ENCODE peak calls at places on chromosomes 3 and 15, in seven cellular contexts. J is uterus, T is GM23338, G is cardiac muscle cell, Z is endothelial cell of umbilical vein, X is astrocyte, N is HCT116. L is an unnamed sample.

GRCh38 chr3:129038121-129038855 is 22.3 kb upstream of the GP9 start:
- DNase-seq in N (no peak), J (no peak), X (no peak), G (no peak), T (no peak), Z (no peak), L (no peak)

GRCh38 chr3:10948326-10948725 is 44.2 kb upstream of the SLC6A1 start:
- DNase-seq in X (no peak), J (no peak), T (no peak), G (no peak), Z (no peak), N (no peak), L (no peak)

GRCh38 chr3:16270855-16271254 is 5.8 kb downstream of the OXNAD1 start:
- DNase-seq in N (no peak), X (no peak), T (no peak), J (no peak), G (no peak), Z (no peak), L (no peak)

GRCh38 chr3:70308760-70309159 is 3.7 kb downstream of the MDFIC2 start:
- DNase-seq in J (no peak), G (peak; percentile 36), X (peak; percentile 1), N (no peak), T (peak; percentile 64), Z (peak; percentile 11), L (no peak)

GRCh38 chr3:4950351-4950784 is 28.9 kb upstream of the BHLHE40 start:
- DNase-seq in J (no peak), X (no peak), G (no peak), N (no peak), Z (no peak), T (no peak), L (no peak)

GRCh38 chr15:54803139-54803808 is 393.5 kb downstream of the RSL24D1 start:
- DNase-seq in G (no peak), T (no peak), Z (no peak), N (no peak), J (no peak), X (no peak), L (peak; percentile 35)

GRCh38 chr15:67331676-67332075 is 77.1 kb downstream of the IQCH start:
- DNase-seq in N (no peak), T (no peak), Z (no peak), J (no peak), X (no peak), G (peak; percentile 13), L (no peak)

GRCh38 chr15:58459562-58459961 is 27.8 kb downstream of the LIPC start:
- DNase-seq in T (no peak), G (no peak), Z (no peak), N (no peak), J (no peak), X (no peak), L (no peak)

GRCh38 chr15:34366271-34367043 is 539 bp downstream of the LPCAT4 start:
- DNase-seq in J (peak; percentile 63), Z (peak; percentile 34), G (peak; percentile 90), X (peak; percentile 27), T (peak; percentile 93), N (no peak), L (peak; percentile 78)

GRCh38 chr15:85545757-85546156 is 165.4 kb downstream of the AKAP13 start:
- DNase-seq in G (no peak), N (no peak), Z (no peak), X (no peak), J (no peak), T (no peak), L (no peak)

GRCh38 chr3:57948782-57949242 is 59.4 kb upstream of the FLNB start:
- DNase-seq in N (no peak), G (no peak), Z (no peak), T (peak; percentile 27), J (no peak), X (peak; percentile 62), L (no peak)

GRCh38 chr3:33826206-33826605 is 27.8 kb downstream of the PDCD6IP start:
- DNase-seq in G (no peak), J (no peak), N (no peak), Z (no peak), X (peak; percentile 7), T (no peak), L (no peak)

GRCh38 chr3:136332776-136333175 is 82.6 kb downstream of the PCCB start:
- DNase-seq in T (no peak), G (no peak), J (no peak), Z (no peak), N (no peak), X (peak; percentile 77), L (no peak)

GRCh38 chr15:67133738-67134576 is 68.6 kb downstream of the SMAD3 start:
- DNase-seq in Z (peak; percentile 88), N (no peak), X (peak; percentile 82), J (no peak), G (peak; percentile 44), T (peak; percentile 44), L (no peak)

GRCh38 chr3:87855626-87856025 is 203.2 kb downstream of the CGGBP1 start:
- DNase-seq in T (no peak), G (no peak), Z (peak; percentile 39), X (peak; percentile 14), J (no peak), N (no peak), L (no peak)

GRCh38 chr3:188299068-188299467 is 145.1 kb downstream of the LPP start:
- DNase-seq in T (no peak), N (no peak), J (no peak), X (no peak), Z (no peak), G (no peak), L (no peak)

GRCh38 chr3:57673158-57673557 is 19.7 kb downstream of the DENND6A start:
- DNase-seq in J (no peak), Z (no peak), N (no peak), T (no peak), X (no peak), G (no peak), L (no peak)

GRCh38 chr3:55160241-55160877 is 232.5 kb upstream of the LRTM1 start:
- DNase-seq in N (no peak), J (no peak), Z (no peak), G (no peak), X (peak; percentile 100), T (no peak), L (peak; percentile 87)

DNA sequence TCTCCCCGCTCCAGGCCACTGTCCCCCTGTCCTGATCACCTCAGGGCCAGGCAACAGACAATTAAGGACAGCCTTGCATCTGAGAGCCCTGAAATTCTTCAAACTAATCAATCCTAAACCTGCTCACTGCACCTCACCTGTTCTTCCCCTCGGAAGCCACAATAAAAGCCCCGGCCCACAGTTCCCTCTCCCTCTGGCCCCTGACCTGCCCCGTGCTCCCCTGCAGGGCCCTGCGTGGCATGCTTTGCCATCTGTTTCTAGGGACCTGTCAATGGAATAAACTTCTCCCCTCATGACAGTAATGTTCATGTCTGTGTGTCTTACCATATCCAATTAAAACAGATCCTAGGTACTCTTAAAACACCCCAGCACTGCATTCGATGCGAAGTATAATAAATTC is 58.8 kb downstream of the ABTB1 start:
- DNase-seq in Z (no peak), G (no peak), J (no peak), X (no peak), T (no peak), N (no peak), L (no peak)
- H3K4me1 ChIP-seq in Z (peaks cover 29% of the 10 kb centered on the region), G (peaks cover 14% of the 10 kb centered on the region), J (no peaks in the 10 kb centered on the region), X (peaks cover 30% of the 10 kb centered on the region), T (peaks cover 15% of the 10 kb centered on the region), N (no peaks in the 10 kb centered on the region), L (no peaks in the 10 kb centered on the region)

GRCh38 chr3:169272533-169272932 is 391.0 kb downstream of the MECOM start:
- DNase-seq in J (no peak), N (no peak), Z (no peak), X (no peak), G (no peak), T (no peak), L (no peak)
- H3K4me3 ChIP-seq in J (no peak overlapping the region), N (no peak overlapping the region), Z (no peak overlapping the region), X (no peak overlapping the region), G (no peak overlapping the region), T (no peak overlapping the region), L (no peak overlapping the region)

DNA sequence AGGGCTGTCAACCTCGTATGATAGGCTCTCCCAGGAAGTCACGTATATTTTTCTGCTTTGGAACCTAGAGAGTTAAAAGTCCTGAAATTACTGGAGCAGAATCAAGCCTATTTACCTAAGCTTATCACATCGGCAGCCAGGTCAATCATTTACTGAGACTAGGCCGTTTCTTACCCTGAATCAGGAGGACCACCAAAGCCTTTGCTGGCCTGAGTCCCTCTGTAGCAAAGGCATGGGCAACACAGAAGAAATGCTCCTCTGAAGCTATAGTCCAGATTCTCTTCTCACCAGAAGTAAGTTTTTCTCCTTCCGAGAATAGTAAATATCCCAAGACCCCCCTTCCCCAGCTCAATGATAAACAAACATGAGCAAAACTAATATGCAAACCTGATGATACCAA is 125.9 kb upstream of the PHLDB2 start:
- DNase-seq in Z (no peak), G (no peak), N (no peak), X (no peak), J (no peak), T (no peak), L (no peak)
- H3K4me1 ChIP-seq in Z (peaks cover 22% of the 10 kb centered on the region), G (peaks cover 4% of the 10 kb centered on the region), N (peaks cover 69% of the 10 kb centered on the region), X (peaks cover 48% of the 10 kb centered on the region), J (peaks cover 3% of the 10 kb centered on the region), T (peaks cover 7% of the 10 kb centered on the region), L (peaks cover 67% of the 10 kb centered on the region)

GRCh38 chr3:43766672-43767465 is 76.1 kb downstream of the ABHD5 start:
- DNase-seq in J (no peak), G (no peak), X (peak; percentile 78), N (no peak), T (no peak), Z (peak; percentile 82), L (peak; percentile 85)

GRCh38 chr3:43769471-43770425 is 79.0 kb downstream of the ABHD5 start:
- DNase-seq in Z (peak; percentile 93), J (peak; percentile 93), T (peak; percentile 100), X (peak; percentile 86), N (peak; percentile 94), G (peak; percentile 92), L (peak; percentile 99)

GRCh38 chr3:43770426-43771103 is 79.8 kb downstream of the ABHD5 start:
- DNase-seq in X (peak; percentile 37), J (peak; percentile 37), G (no peak), N (no peak), Z (peak; percentile 79), T (no peak), L (peak; percentile 87)

GRCh38 chr3:43769097-43769470 is 78.3 kb downstream of the ABHD5 start:
- DNase-seq in X (no peak), N (no peak), Z (no peak), J (no peak), G (no peak), T (no peak), L (no peak)

DNA sequence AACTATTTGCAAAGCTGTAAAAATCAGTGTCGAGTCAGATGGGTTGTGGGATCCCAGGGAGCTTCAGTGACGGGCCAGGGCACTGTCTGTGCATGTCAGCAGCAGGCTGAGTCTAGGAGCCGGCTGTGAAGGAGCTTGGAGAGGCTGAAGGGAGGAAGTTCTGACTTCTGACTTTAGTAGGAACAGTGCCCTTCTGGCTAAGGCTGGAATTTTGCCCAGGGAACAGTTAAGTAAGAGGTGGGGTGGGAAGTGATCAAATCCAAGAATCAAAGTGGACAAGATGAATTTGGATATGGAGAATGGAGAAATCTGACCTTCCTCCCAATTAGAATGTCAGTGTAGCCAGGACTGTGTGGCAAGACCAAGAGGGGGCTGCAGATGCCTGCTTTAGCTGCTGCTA is 77.9 kb downstream of the ABHD5 start:
- DNase-seq in N (no peak), J (no peak), G (no peak), X (no peak), Z (peak; percentile 58), T (no peak), L (no peak)
- H3K4me3 ChIP-seq in N (no peak overlapping the region), J (no peak overlapping the region), G (no peak overlapping the region), X (no peak overlapping the region), Z (no peak overlapping the region), T (no peak overlapping the region), L (no peak overlapping the region)

GRCh38 chr3:30665539-30665938 is 59.1 kb downstream of the TGFBR2 start:
- DNase-seq in G (no peak), X (no peak), N (no peak), J (no peak), Z (no peak), T (no peak), L (no peak)
- H3K4me1 ChIP-seq in G (peaks cover 29% of the 10 kb centered on the region), X (peaks cover 19% of the 10 kb centered on the region), N (peaks cover 60% of the 10 kb centered on the region), J (peaks cover 18% of the 10 kb centered on the region), Z (peaks cover 72% of the 10 kb centered on the region), T (peaks cover 53% of the 10 kb centered on the region), L (no peaks in the 10 kb centered on the region)

L was measured in PC-9.